ENCODE peak calls at places on chromosomes 12 and 14, in eight cellular contexts. V is RWPE1; B is activated T-helper 1 cell treated with Interleukin-2 at 50 U/mL for 16 hours; Q is CD4-positive, CD25-positive, alpha-beta regulatory T cell; P is T-helper 1 cell; X is choroid plexus epithelial cell; S is dermis microvascular lymphatic vessel endothelial cell; H is Daoy. M is an unnamed sample.

GRCh38 chr12:53325539-53326061 is 4.2 kb upstream of the AAAS start:
- DNase-seq in V (peak), B (no peak), Q (no peak), P (no peak), X (no peak), S (peak), H (no peak), M (peak)

GRCh38 chr12:49557917-49558215 is 10.1 kb downstream of the MCRS1 start:
- DNase-seq in V (no peak), B (no peak), Q (no peak), P (no peak), X (no peak), S (no peak), H (no peak), M (no peak)

GRCh38 chr14:29444805-29445204 is 482.8 kb downstream of the PRKD1 start:
- DNase-seq in V (no peak), B (no peak), Q (no peak), P (no peak), X (no peak), S (no peak), H (no peak), M (no peak)

GRCh38 chr12:26891704-26892103 is 46.1 kb downstream of the INTS13 start:
- DNase-seq in V (no peak), B (no peak), Q (no peak), P (no peak), X (no peak), S (no peak), H (no peak), M (no peak)

GRCh38 chr14:78152246-78153068 is 17.7 kb upstream of the NRXN3 start:
- DNase-seq in V (no peak), B (no peak), Q (no peak), P (no peak), X (no peak), S (no peak), H (peak), M (no peak)

GRCh38 chr14:59349154-59349772 is 115.9 kb downstream of the GPR135 start:
- DNase-seq in V (no peak), B (no peak), Q (no peak), P (no peak), X (no peak), S (peak), H (no peak), M (no peak)

GRCh38 chr12:124586756-124587155 is 19.3 kb upstream of the NCOR2 start:
- DNase-seq in V (no peak), B (no peak), Q (no peak), P (no peak), X (no peak), S (no peak), H (no peak), M (no peak)

GRCh38 chr12:68406134-68406576 is 74.0 kb upstream of the MDM1 start:
- DNase-seq in V (peak), B (no peak), Q (no peak), P (no peak), X (peak), S (peak), H (peak), M (no peak)

GRCh38 chr12:32755051-32755653 is 545 bp downstream of the YARS2 start:
- DNase-seq in V (peak), B (peak), Q (peak), P (peak), X (peak), S (peak), H (peak), M (peak)

GRCh38 chr12:111780615-111781014 is 13.9 kb downstream of the ALDH2 start:
- DNase-seq in V (no peak), B (no peak), Q (no peak), P (no peak), X (no peak), S (no peak), H (no peak), M (no peak)

GRCh38 chr14:75409425-75410205 is 18.2 kb upstream of the JDP2 start:
- DNase-seq in V (no peak), B (no peak), Q (no peak), P (no peak), X (no peak), S (no peak), H (no peak), M (no peak)

GRCh38 chr14:95677168-95677835 is 8.9 kb upstream of the TCL1B start:
- DNase-seq in V (no peak), B (no peak), Q (no peak), P (no peak), X (no peak), S (no peak), H (no peak), M (no peak)

GRCh38 chr14:37230551-37231194 is 32.9 kb downstream of the MIPOL1 start:
- DNase-seq in V (peak), B (no peak), Q (no peak), P (no peak), X (peak), S (peak), H (peak), M (no peak)

GRCh38 chr12:4320287-4320858 is 640 bp upstream of the TIGAR start:
- DNase-seq in V (no peak), B (no peak), Q (no peak), P (no peak), X (no peak), S (no peak), H (no peak), M (no peak)

GRCh38 chr12:9922429-9922828 is 9.7 kb downstream of the CLEC2A start:
- DNase-seq in V (no peak), B (no peak), Q (no peak), P (no peak), X (no peak), S (no peak), H (no peak), M (no peak)

GRCh38 chr12:12107678-12108077 is 36.9 kb downstream of the BCL2L14 start:
- DNase-seq in V (no peak), B (no peak), Q (no peak), P (no peak), X (no peak), S (no peak), H (no peak), M (no peak)

GRCh38 chr14:39268393-39268792 is 34.7 kb downstream of the MIA2 start:
- DNase-seq in V (no peak), B (no peak), Q (no peak), P (no peak), X (peak), S (peak), H (no peak), M (no peak)

M was measured in natural killer cell.